ENCODE peak calls at places on chromosome 11, in seven cellular contexts. L is A549, B is tibial nerve, Q is esophagus muscularis mucosa, O is transverse colon, X is K562, E is SK-N-SH. A is an unnamed sample. For H3K4me1, the result is how much of the 10 kb centered on the place peaks cover.

GRCh38 chr11:69583068-69583467 is 57.9 kb upstream of the CCND1 start:
- DNase-seq in L (no peak), B (no peak), Q (no peak), O (no peak), X (no peak), E (no peak), A (no peak)

GRCh38 chr11:20342347-20343279 is 20.9 kb upstream of the HTATIP2 start:
- DNase-seq in L (no peak), B (no peak), Q (no peak), O (no peak), X (no peak), E (no peak), A (peak)

GRCh38 chr11:23540101-23540561 is 679.9 kb upstream of the CCDC179 start:
- DNase-seq in L (peak), B (no peak), Q (no peak), O (no peak), X (peak), E (peak), A (no peak)

GRCh38 chr11:64331569-64332371 is 8.2 kb upstream of the CCDC88B start:
- DNase-seq in L (peak), B (no peak), Q (no peak), O (peak), X (peak), E (peak), A (peak)

GRCh38 chr11:132734217-132734616 is 798.1 kb downstream of the OPCML start:
- DNase-seq in L (no peak), B (no peak), Q (no peak), O (no peak), X (no peak), E (no peak), A (no peak)

GRCh38 chr11:66221012-66221411 is 47.4 kb upstream of the RAB1B start:
- DNase-seq in L (no peak), B (no peak), Q (no peak), O (no peak), X (no peak), E (no peak), A (peak)

GRCh38 chr11:8658210-8658968 is 24.1 kb downstream of the TRIM66 start:
- DNase-seq in L (no peak), B (no peak), Q (no peak), O (no peak), X (no peak), E (no peak), A (no peak)

GRCh38 chr11:18056561-18057181 is 10.6 kb upstream of the TPH1 start:
- DNase-seq in L (no peak), B (no peak), Q (no peak), O (no peak), X (no peak), E (no peak), A (no peak)

GRCh38 chr11:12682730-12683500 is 8.7 kb downstream of the TEAD1 start:
- DNase-seq in L (no peak), B (no peak), Q (no peak), O (no peak), X (no peak), E (no peak), A (no peak)

GRCh38 chr11:75440960-75441803 is 8.2 kb upstream of the KLHL35 start:
- DNase-seq in L (no peak), B (no peak), Q (no peak), O (no peak), X (no peak), E (no peak), A (no peak)

GRCh38 chr11:75073459-75074190 is 23.1 kb downstream of the OR2AT4 start:
- DNase-seq in L (no peak), B (no peak), Q (no peak), O (no peak), X (no peak), E (no peak), A (no peak)

GRCh38 chr11:46666516-46666915 is 33.9 kb downstream of the ARHGAP1 start:
- DNase-seq in L (no peak), B (peak), Q (no peak), O (no peak), X (no peak), E (no peak), A (no peak)

GRCh38 chr11:12184696-12185095 is 74.3 kb downstream of the MICAL2 start:
- DNase-seq in L (no peak), B (no peak), Q (no peak), O (no peak), X (no peak), E (no peak), A (no peak)

GRCh38 chr11:122666743-122667142 is 11.2 kb downstream of the UBASH3B start:
- DNase-seq in L (no peak), B (no peak), Q (no peak), O (no peak), X (no peak), E (no peak), A (no peak)
- H3K4me1 ChIP-seq in L (half or more), B (under half), Q (under half), O (under half), X (under half), E (under half), A (under half)

DNA sequence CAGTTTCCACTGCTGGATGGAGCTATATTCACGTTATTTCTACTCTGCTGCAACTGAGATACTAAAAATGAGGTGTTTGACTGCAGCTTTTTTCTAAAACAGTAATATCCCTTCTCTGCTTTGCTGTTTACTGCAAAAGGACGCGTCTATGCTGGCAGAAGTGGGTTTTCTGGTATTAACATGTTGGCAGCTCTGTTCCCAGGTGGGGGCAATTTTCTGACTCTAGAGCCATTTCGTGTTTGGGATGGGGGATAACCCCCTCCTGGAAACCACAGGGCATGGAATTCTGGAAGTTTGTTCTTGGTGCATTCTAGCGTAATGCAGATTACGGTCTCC is 4.9 kb downstream of the GRK2 start:
- DNase-seq in L (no peak), B (no peak), Q (no peak), O (no peak), X (no peak), E (no peak), A (no peak)
- TF ChIP-seq EP300 in L (no peak), B (no peak), Q (no peak), O (no peak), X (no peak), E (no peak), A (no peak)

GRCh38 chr11:36007127-36007824 is 63.4 kb downstream of the LDLRAD3 start:
- DNase-seq in L (no peak), B (no peak), Q (no peak), O (no peak), X (no peak), E (no peak), A (no peak)

GRCh38 chr11:36009469-36009868 is 65.6 kb downstream of the LDLRAD3 start:
- DNase-seq in L (no peak), B (no peak), Q (no peak), O (no peak), X (no peak), E (no peak), A (no peak)

GRCh38 chr11:36010010-36010740 is 66.3 kb downstream of the LDLRAD3 start:
- DNase-seq in L (no peak), B (no peak), Q (no peak), O (no peak), X (no peak), E (no peak), A (no peak)

GRCh38 chr11:36006556-36006955 is 62.7 kb downstream of the LDLRAD3 start:
- DNase-seq in L (no peak), B (no peak), Q (no peak), O (no peak), X (no peak), E (no peak), A (no peak)

DNA sequence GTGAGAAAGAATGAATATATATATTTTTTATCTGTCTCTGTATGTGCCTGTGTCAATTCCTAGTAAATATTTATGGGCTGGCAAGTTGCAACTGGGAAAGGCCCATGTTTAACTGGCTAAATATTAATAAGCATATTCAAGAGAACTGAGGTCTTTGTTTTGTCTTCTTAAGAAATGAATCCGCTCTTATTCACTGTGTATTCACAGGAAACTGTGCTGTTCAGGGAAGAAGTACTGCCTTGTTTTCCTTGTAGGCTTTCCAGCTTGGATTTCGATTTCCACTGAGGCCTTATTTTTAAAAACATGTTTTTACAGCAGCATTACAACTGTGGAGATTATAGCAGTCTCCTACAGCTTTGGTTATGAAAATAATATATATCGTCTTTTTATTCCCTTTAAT is 64.7 kb downstream of the LDLRAD3 start:
- DNase-seq in L (no peak), B (no peak), Q (no peak), O (no peak), X (no peak), E (no peak), A (no peak)
- H3K4me1 ChIP-seq in L (under half), B (half or more), Q (under half), O (under half), X (under half), E (under half), A (under half)

GRCh38 chr11:116835791-116836647 is 1.4 kb downstream of the APOA1 start:
- DNase-seq in L (peak), B (peak), Q (peak), O (peak), X (peak), E (peak), A (peak)
- TF ChIP-seq EP300 in L (no peak), B (peak), Q (no peak), O (no peak), X (no peak), E (no peak), A (peak)

DNA sequence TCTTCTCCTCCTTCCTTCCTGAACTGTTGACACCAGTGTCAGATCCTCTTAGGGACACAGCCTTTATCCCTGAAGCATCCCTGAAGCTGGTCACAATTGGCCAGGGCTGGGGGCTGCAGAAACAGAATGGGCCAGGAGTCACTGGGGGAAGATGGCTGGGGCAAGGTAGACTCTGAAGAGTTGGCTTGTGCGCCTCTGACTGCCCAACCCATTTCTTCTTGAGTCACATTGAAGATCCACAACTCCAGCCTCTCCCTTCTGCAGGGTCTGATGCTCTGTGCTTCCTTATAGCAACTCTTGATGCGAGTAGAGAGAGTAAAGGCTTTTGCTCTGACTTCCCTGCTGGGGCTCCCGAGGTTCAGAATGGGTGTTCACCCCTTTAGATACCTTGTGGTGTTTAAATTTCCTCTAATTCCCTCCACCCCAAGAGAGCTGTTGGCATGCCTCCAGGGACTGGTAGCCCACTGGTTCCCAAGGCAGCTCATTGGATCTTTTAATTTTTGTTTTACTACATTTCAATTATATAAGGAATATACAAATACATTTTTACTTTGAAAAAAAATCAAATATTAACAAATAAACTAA is 13.4 kb downstream of the PRDM11 start:
- DNase-seq in L (no peak), B (no peak), Q (no peak), O (no peak), X (no peak), E (no peak), A (no peak)
- H3K4me1 ChIP-seq in L (under half), B (half or more), Q (half or more), O (under half), X (under half), E (half or more), A (under half)